ENCODE peak calls at places on chromosomes 5 and 9, in nine cellular contexts. One of them, this sample, is unnamed.

GRCh38 chr5:36494756-36495637 is 111.4 kb upstream of the SLC1A3 start:
- DNase-seq in A549: no peak
- DNase-seq in breast epithelium: no peak
- DNase-seq in HCT116: no peak
- DNase-seq in right lobe of liver: no peak
- DNase-seq in NB4: no peak
- DNase-seq in GM12891: no peak
- DNase-seq in tibial nerve: peak; percentile 5
- DNase-seq in body of pancreas: peak; percentile 24
- DNase-seq in this sample: no peak

GRCh38 chr5:65695162-65695755 is 26.6 kb downstream of the SGTB start:
- DNase-seq in A549: no peak
- DNase-seq in breast epithelium: no peak
- DNase-seq in HCT116: no peak
- DNase-seq in right lobe of liver: no peak
- DNase-seq in NB4: no peak
- DNase-seq in GM12891: no peak
- DNase-seq in tibial nerve: no peak
- DNase-seq in body of pancreas: no peak
- DNase-seq in this sample: no peak

GRCh38 chr5:129909225-129909624 is 5.0 kb downstream of the CHSY3 start:
- DNase-seq in A549: no peak
- DNase-seq in breast epithelium: no peak
- DNase-seq in HCT116: no peak
- DNase-seq in right lobe of liver: no peak
- DNase-seq in NB4: no peak
- DNase-seq in GM12891: no peak
- DNase-seq in tibial nerve: no peak
- DNase-seq in body of pancreas: no peak
- DNase-seq in this sample: no peak

GRCh38 chr5:69415584-69415958 is 655 bp downstream of the MARVELD2 start:
- DNase-seq in A549: no peak
- DNase-seq in breast epithelium: no peak
- DNase-seq in HCT116: peak; percentile 7
- DNase-seq in right lobe of liver: peak; percentile 56
- DNase-seq in NB4: no peak
- DNase-seq in GM12891: no peak
- DNase-seq in tibial nerve: no peak
- DNase-seq in body of pancreas: peak; percentile 50
- DNase-seq in this sample: no peak

GRCh38 chr9:109799792-109800191 is 19.8 kb downstream of the PALM2AKAP2 start:
- DNase-seq in A549: no peak
- DNase-seq in breast epithelium: no peak
- DNase-seq in HCT116: no peak
- DNase-seq in right lobe of liver: no peak
- DNase-seq in NB4: no peak
- DNase-seq in GM12891: no peak
- DNase-seq in tibial nerve: no peak
- DNase-seq in body of pancreas: no peak
- DNase-seq in this sample: peak; percentile 58

GRCh38 chr5:178111925-178112324 is 1.4 kb upstream of the N4BP3 start:
- DNase-seq in A549: no peak
- DNase-seq in breast epithelium: no peak
- DNase-seq in HCT116: no peak
- DNase-seq in right lobe of liver: no peak
- DNase-seq in NB4: no peak
- DNase-seq in GM12891: no peak
- DNase-seq in tibial nerve: no peak
- DNase-seq in body of pancreas: no peak
- DNase-seq in this sample: no peak

GRCh38 chr5:52624291-52624690 is 163.4 kb upstream of the ITGA1 start:
- DNase-seq in A549: no peak
- DNase-seq in breast epithelium: no peak
- DNase-seq in HCT116: no peak
- DNase-seq in right lobe of liver: no peak
- DNase-seq in NB4: no peak
- DNase-seq in GM12891: no peak
- DNase-seq in tibial nerve: no peak
- DNase-seq in body of pancreas: no peak
- DNase-seq in this sample: no peak

GRCh38 chr5:143952809-143953208 is 140.8 kb downstream of the HMHB1 start:
- DNase-seq in A549: no peak
- DNase-seq in breast epithelium: no peak
- DNase-seq in HCT116: no peak
- DNase-seq in right lobe of liver: no peak
- DNase-seq in NB4: no peak
- DNase-seq in GM12891: no peak
- DNase-seq in tibial nerve: no peak
- DNase-seq in body of pancreas: no peak
- DNase-seq in this sample: no peak

GRCh38 chr5:115656404-115656803 is 30.6 kb upstream of the TMED7 start:
- DNase-seq in A549: no peak
- DNase-seq in breast epithelium: no peak
- DNase-seq in HCT116: no peak
- DNase-seq in right lobe of liver: no peak
- DNase-seq in NB4: no peak
- DNase-seq in GM12891: no peak
- DNase-seq in tibial nerve: no peak
- DNase-seq in body of pancreas: no peak
- DNase-seq in this sample: no peak

GRCh38 chr9:129164246-129164930 is 13.7 kb downstream of the IER5L start:
- DNase-seq in A549: no peak
- DNase-seq in breast epithelium: no peak
- DNase-seq in HCT116: no peak
- DNase-seq in right lobe of liver: no peak
- DNase-seq in NB4: no peak
- DNase-seq in GM12891: no peak
- DNase-seq in tibial nerve: no peak
- DNase-seq in body of pancreas: peak; percentile 72
- DNase-seq in this sample: no peak

GRCh38 chr9:131361202-131361833 is 32.6 kb upstream of the PRRC2B start:
- DNase-seq in A549: peak; percentile 48
- DNase-seq in breast epithelium: no peak
- DNase-seq in HCT116: no peak
- DNase-seq in right lobe of liver: no peak
- DNase-seq in NB4: no peak
- DNase-seq in GM12891: no peak
- DNase-seq in tibial nerve: peak; percentile 28
- DNase-seq in body of pancreas: peak; percentile 40
- DNase-seq in this sample: no peak

GRCh38 chr5:29896651-29897050 is 1296.8 kb upstream of the CDH6 start:
- DNase-seq in A549: no peak
- DNase-seq in breast epithelium: no peak
- DNase-seq in HCT116: no peak
- DNase-seq in right lobe of liver: no peak
- DNase-seq in NB4: peak; percentile 64
- DNase-seq in GM12891: no peak
- DNase-seq in tibial nerve: no peak
- DNase-seq in body of pancreas: no peak
- DNase-seq in this sample: no peak

GRCh38 chr5:119304439-119304838 is 51.4 kb upstream of the TNFAIP8 start:
- DNase-seq in A549: no peak
- DNase-seq in breast epithelium: no peak
- DNase-seq in HCT116: no peak
- DNase-seq in right lobe of liver: no peak
- DNase-seq in NB4: no peak
- DNase-seq in GM12891: no peak
- DNase-seq in tibial nerve: no peak
- DNase-seq in body of pancreas: no peak
- DNase-seq in this sample: no peak

GRCh38 chr5:121628783-121629182 is 222.9 kb upstream of the FTMT start:
- DNase-seq in A549: peak; percentile 3
- DNase-seq in breast epithelium: no peak
- DNase-seq in HCT116: no peak
- DNase-seq in right lobe of liver: no peak
- DNase-seq in NB4: no peak
- DNase-seq in GM12891: no peak
- DNase-seq in tibial nerve: peak; percentile 29
- DNase-seq in body of pancreas: no peak
- DNase-seq in this sample: no peak

GRCh38 chr5:174615986-174616500 is 108.3 kb upstream of the MSX2 start:
- DNase-seq in A549: no peak
- DNase-seq in breast epithelium: no peak
- DNase-seq in HCT116: no peak
- DNase-seq in right lobe of liver: no peak
- DNase-seq in NB4: no peak
- DNase-seq in GM12891: no peak
- DNase-seq in tibial nerve: no peak
- DNase-seq in body of pancreas: no peak
- DNase-seq in this sample: no peak

GRCh38 chr9:88659126-88659525 is 124.1 kb downstream of the NXNL2 start:
- DNase-seq in A549: no peak
- DNase-seq in breast epithelium: no peak
- DNase-seq in HCT116: no peak
- DNase-seq in right lobe of liver: no peak
- DNase-seq in NB4: no peak
- DNase-seq in GM12891: no peak
- DNase-seq in tibial nerve: no peak
- DNase-seq in body of pancreas: no peak
- DNase-seq in this sample: no peak

GRCh38 chr9:34646211-34647083 is at the start of gene GALT:
- DNase-seq in A549: peak; percentile 84
- DNase-seq in breast epithelium: peak; percentile 91
- DNase-seq in HCT116: peak; percentile 65
- DNase-seq in right lobe of liver: peak; percentile 98
- DNase-seq in NB4: peak; percentile 98
- DNase-seq in GM12891: peak; percentile 96
- DNase-seq in tibial nerve: peak; percentile 99
- DNase-seq in body of pancreas: peak; percentile 93
- DNase-seq in this sample: peak; percentile 77
- TF ChIP-seq POLR2A in A549: peak; percentile 61
- TF ChIP-seq POLR2A in breast epithelium: no peak
- TF ChIP-seq POLR2A in HCT116: peak; percentile 85
- TF ChIP-seq POLR2A in right lobe of liver: peak; percentile 73
- TF ChIP-seq POLR2A in NB4: peak; percentile 89
- TF ChIP-seq POLR2A in GM12891: no peak
- TF ChIP-seq POLR2A in tibial nerve: peak; percentile 59
- TF ChIP-seq POLR2A in body of pancreas: peak; percentile 72
- TF ChIP-seq POLR2A in this sample: peak; percentile 67

GRCh38 chr5:168579206-168579986 is at the start of gene PANK3:
- DNase-seq in A549: peak; percentile 99
- DNase-seq in breast epithelium: peak; percentile 99
- DNase-seq in HCT116: peak; percentile 97
- DNase-seq in right lobe of liver: peak; percentile 99
- DNase-seq in NB4: peak; percentile 99
- DNase-seq in GM12891: peak; percentile 76
- DNase-seq in tibial nerve: peak; percentile 94
- DNase-seq in body of pancreas: peak; percentile 98
- DNase-seq in this sample: peak; percentile 94
- TF ChIP-seq POLR2A in A549: peak; percentile 96
- TF ChIP-seq POLR2A in breast epithelium: peak; percentile 79
- TF ChIP-seq POLR2A in HCT116: peak; percentile 94
- TF ChIP-seq POLR2A in right lobe of liver: peak; percentile 84
- TF ChIP-seq POLR2A in NB4: peak; percentile 94
- TF ChIP-seq POLR2A in GM12891: peak; percentile 98
- TF ChIP-seq POLR2A in tibial nerve: peak; percentile 90
- TF ChIP-seq POLR2A in body of pancreas: peak; percentile 89
- TF ChIP-seq POLR2A in this sample: peak; percentile 93

GRCh38 chr5:149551227-149552037 is at the start of gene CSNK1A1:
- DNase-seq in A549: peak; percentile 99
- DNase-seq in breast epithelium: peak; percentile 98
- DNase-seq in HCT116: peak; percentile 96
- DNase-seq in right lobe of liver: peak; percentile 99
- DNase-seq in NB4: peak; percentile 99
- DNase-seq in GM12891: peak; percentile 95
- DNase-seq in tibial nerve: peak; percentile 93
- DNase-seq in body of pancreas: peak; percentile 99
- DNase-seq in this sample: peak; percentile 90
- TF ChIP-seq POLR2A in A549: peak; percentile 58
- TF ChIP-seq POLR2A in breast epithelium: peak; percentile 89
- TF ChIP-seq POLR2A in HCT116: peak; percentile 84
- TF ChIP-seq POLR2A in right lobe of liver: peak; percentile 93
- TF ChIP-seq POLR2A in NB4: peak; percentile 95
- TF ChIP-seq POLR2A in GM12891: peak; percentile 88
- TF ChIP-seq POLR2A in tibial nerve: peak; percentile 92
- TF ChIP-seq POLR2A in body of pancreas: peak; percentile 96
- TF ChIP-seq POLR2A in this sample: peak; percentile 69

GRCh38 chr9:27005491-27005890 is at the start of gene LRRC19:
- DNase-seq in A549: no peak
- DNase-seq in breast epithelium: no peak
- DNase-seq in HCT116: no peak
- DNase-seq in right lobe of liver: no peak
- DNase-seq in NB4: no peak
- DNase-seq in GM12891: no peak
- DNase-seq in tibial nerve: no peak
- DNase-seq in body of pancreas: no peak
- DNase-seq in this sample: no peak

GRCh38 chr9:27003406-27004147 is 1.9 kb downstream of the LRRC19 start:
- DNase-seq in A549: no peak
- DNase-seq in breast epithelium: no peak
- DNase-seq in HCT116: no peak
- DNase-seq in right lobe of liver: no peak
- DNase-seq in NB4: no peak
- DNase-seq in GM12891: no peak
- DNase-seq in tibial nerve: no peak
- DNase-seq in body of pancreas: no peak
- DNase-seq in this sample: no peak
- TF ChIP-seq POLR2A in A549: no peak
- TF ChIP-seq POLR2A in breast epithelium: no peak
- TF ChIP-seq POLR2A in HCT116: no peak
- TF ChIP-seq POLR2A in right lobe of liver: no peak
- TF ChIP-seq POLR2A in NB4: no peak
- TF ChIP-seq POLR2A in GM12891: no peak
- TF ChIP-seq POLR2A in tibial nerve: no peak
- TF ChIP-seq POLR2A in body of pancreas: no peak
- TF ChIP-seq POLR2A in this sample: no peak

DNA sequence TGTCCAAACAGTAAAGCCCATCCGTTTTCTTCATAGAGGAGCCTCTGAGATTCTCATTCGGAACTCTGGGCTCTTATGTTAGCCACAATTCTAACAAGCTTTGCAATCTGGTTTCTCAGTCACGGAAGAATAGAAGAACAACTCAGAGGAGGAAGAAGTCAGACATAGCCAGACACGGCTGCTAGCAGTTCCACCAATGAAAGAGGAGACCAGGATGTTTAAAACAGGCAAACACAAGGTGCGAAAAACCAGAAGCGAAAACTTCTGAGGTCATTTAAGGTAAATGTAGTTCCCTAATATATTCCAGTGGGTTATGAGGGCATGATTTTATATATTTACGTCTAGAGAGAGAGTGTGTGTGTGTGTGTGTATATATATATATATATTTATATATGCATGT is 34.1 kb upstream of the GDNF start:
- DNase-seq in A549: no peak
- DNase-seq in breast epithelium: no peak
- DNase-seq in HCT116: no peak
- DNase-seq in right lobe of liver: no peak
- DNase-seq in NB4: no peak
- DNase-seq in GM12891: no peak
- DNase-seq in tibial nerve: no peak
- DNase-seq in body of pancreas: no peak
- DNase-seq in this sample: no peak
- TF ChIP-seq POLR2A in A549: no peak
- TF ChIP-seq POLR2A in breast epithelium: no peak
- TF ChIP-seq POLR2A in HCT116: no peak
- TF ChIP-seq POLR2A in right lobe of liver: no peak
- TF ChIP-seq POLR2A in NB4: no peak
- TF ChIP-seq POLR2A in GM12891: no peak
- TF ChIP-seq POLR2A in tibial nerve: no peak
- TF ChIP-seq POLR2A in body of pancreas: no peak
- TF ChIP-seq POLR2A in this sample: no peak

GRCh38 chr5:142326480-142326938 is 1.7 kb upstream of the SPRY4 start:
- DNase-seq in A549: no peak
- DNase-seq in breast epithelium: no peak
- DNase-seq in HCT116: no peak
- DNase-seq in right lobe of liver: no peak
- DNase-seq in NB4: peak; percentile 22
- DNase-seq in GM12891: no peak
- DNase-seq in tibial nerve: no peak
- DNase-seq in body of pancreas: no peak
- DNase-seq in this sample: no peak
- TF ChIP-seq POLR2A in A549: no peak
- TF ChIP-seq POLR2A in breast epithelium: no peak
- TF ChIP-seq POLR2A in HCT116: peak; percentile 30
- TF ChIP-seq POLR2A in right lobe of liver: no peak
- TF ChIP-seq POLR2A in NB4: no peak
- TF ChIP-seq POLR2A in GM12891: no peak
- TF ChIP-seq POLR2A in tibial nerve: no peak
- TF ChIP-seq POLR2A in body of pancreas: no peak
- TF ChIP-seq POLR2A in this sample: no peak

This sample was measured in H54.